ENCODE peak calls at places on chromosomes 4 and X, in four cellular contexts. F, V, G and D are unnamed samples.

GRCh38 chrX:56281789-56282188 is 49.6 kb downstream of the KLF8 start:
- DNase-seq in F (peak; percentile 54), V (peak; percentile 3), G (peak; percentile 15), D (peak; percentile 23)

GRCh38 chr4:180751009-180751408 is 1492.2 kb upstream of the TENM3 start:
- DNase-seq in F (peak; percentile 6), V (no peak), G (peak; percentile 23), D (peak; percentile 0)

GRCh38 chr4:5707366-5708133 is 809 bp downstream of the EVC2 start:
- DNase-seq in F (no peak), V (no peak), G (no peak), D (no peak)

GRCh38 chrX:100928660-100929613 is at the start of gene XKRX:
- DNase-seq in F (peak; percentile 40), V (peak; percentile 53), G (peak; percentile 66), D (peak; percentile 53)

GRCh38 chrX:30653415-30654131 is at the start of gene GK:
- DNase-seq in F (peak; percentile 23), V (peak; percentile 48), G (peak; percentile 25), D (peak; percentile 46)

GRCh38 chr4:7844247-7844991 is 95.2 kb downstream of the AFAP1 start:
- DNase-seq in F (peak; percentile 89), V (peak; percentile 73), G (peak; percentile 77), D (peak; percentile 91)

GRCh38 chr4:2871911-2872310 is 28.3 kb downstream of the ADD1 start:
- DNase-seq in F (peak; percentile 7), V (no peak), G (no peak), D (no peak)

GRCh38 chr4:47662975-47663374 is 174.9 kb downstream of the CORIN start:
- DNase-seq in F (peak; percentile 20), V (no peak), G (no peak), D (peak; percentile 42)

GRCh38 chr4:10160280-10160856 is 43.8 kb upstream of the WDR1 start:
- DNase-seq in F (peak; percentile 5), V (no peak), G (peak; percentile 42), D (peak; percentile 41)

GRCh38 chr4:105637409-105638258 is 70.9 kb downstream of the INTS12 start:
- DNase-seq in F (no peak), V (peak; percentile 4), G (peak; percentile 58), D (peak; percentile 10)
- TF ChIP-seq EZH2phosphoT487 in F (no peak), V (no peak), G (no peak), D (no peak)

DNA sequence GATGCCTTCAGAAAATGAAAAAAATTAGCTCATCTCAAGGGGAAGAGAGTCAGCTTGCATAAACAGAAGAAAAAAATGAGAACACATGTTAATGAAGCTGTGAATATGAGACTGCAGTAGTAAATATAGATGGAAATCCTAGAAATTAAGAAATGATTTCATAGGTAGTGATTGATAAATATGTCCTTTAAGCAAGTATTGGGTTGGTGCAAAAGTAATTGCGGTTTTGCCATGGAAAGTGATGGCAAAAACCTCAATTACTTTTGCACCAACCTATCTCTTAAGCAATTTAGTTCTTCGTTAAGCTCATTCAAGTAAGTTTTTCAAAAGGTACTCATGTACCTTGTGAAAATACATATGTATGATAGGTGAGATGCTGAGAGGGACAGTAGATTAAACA is 400.9 kb downstream of the SH2D1A start:
- DNase-seq in F (no peak), V (no peak), G (no peak), D (no peak)
- H3K36me3 ChIP-seq in F (no peaks in the 10 kb centered on the region), V (no peaks in the 10 kb centered on the region), G (no peaks in the 10 kb centered on the region), D (no peaks in the 10 kb centered on the region)

DNA sequence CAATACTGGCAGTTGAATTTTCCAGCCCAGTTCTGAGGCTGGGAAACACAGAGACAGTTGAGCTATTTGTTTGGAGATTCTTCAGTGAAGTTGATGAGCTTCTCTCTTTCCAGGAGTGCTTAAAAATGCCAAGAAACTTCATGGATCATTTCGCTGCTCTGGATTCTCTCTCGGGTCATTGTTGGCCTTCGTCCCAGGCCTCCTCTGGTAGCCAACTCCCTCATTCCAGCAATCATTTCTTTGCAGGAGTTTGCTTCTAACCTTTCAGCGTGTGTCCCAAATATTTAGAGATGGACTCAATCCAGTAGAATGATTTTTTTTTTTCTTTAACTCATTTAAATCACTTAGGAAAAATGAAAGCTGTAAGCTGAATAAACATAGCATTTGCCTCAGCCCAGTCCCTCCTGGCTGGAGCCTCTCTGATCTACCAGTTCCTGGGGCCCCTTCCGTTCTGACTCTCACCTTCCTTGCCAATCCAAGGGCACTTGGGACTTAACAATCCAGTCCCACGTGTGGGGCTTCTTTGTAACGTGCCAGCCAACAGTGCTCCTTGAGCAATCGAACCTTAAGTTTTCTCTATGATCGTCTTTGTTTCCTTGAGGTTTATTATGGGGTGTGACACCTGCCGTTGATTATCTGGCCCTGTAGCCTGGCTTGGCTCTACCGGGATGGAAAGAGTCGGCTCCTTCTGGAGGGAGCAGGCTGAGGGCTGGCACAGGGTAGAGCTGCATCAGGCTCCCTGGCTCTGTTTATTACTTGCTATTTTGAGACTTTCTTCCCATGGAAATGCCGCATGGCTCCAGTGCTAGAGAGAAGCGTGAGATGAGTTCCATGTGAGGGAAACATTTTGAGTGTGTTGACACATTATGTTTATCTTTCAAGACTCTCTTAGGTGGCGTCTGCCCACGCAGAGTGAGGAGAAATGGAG is 80.4 kb upstream of the GPC4 start:
- DNase-seq in F (no peak), V (no peak), G (peak; percentile 31), D (peak; percentile 63)
- H3K27ac ChIP-seq in F (no peak overlapping the region), V (no peak overlapping the region), G (peak overlapping the region; percentile 56), D (peak overlapping the region; percentile 59)

GRCh38 chr4:120517966-120518365 is 404.6 kb downstream of the PRDM5 start:
- DNase-seq in F (peak; percentile 85), V (peak; percentile 9), G (peak; percentile 37), D (peak; percentile 87)
- TF ChIP-seq EZH2phosphoT487 in F (no peak), V (no peak), G (no peak), D (no peak)

DNA sequence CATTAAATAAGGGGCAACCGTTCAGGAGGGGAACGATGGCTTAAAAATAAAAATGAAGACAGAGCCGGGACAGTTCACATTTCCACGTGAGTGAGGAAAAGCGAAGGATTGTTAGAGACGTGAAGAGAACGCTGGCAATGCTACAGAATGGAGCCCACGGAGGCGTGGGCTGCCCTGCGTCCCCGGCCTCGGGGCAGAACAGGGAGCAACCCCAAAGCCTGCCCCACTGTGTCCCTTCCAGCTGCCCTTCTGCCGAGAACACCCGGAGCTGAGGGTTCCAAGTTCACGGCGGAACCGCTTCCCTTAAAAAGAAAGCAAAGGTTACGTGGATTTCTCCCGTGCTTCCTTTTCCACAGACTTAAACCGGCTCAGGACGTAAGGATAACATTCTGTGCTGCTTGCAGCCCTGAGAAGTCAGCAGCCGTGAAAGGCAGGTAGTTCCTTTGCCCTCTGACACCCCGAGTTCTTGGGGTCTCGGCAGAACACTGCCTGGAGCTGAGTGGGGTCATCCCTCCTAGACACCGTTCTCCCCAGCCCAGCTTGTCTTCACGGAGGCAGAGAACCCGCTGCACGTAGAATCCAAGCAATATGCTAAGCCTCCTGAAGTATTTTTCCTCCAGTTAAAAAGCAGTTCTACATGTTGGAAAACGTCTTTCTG is 14.2 kb downstream of the DHRSX start:
- DNase-seq in F (no peak), V (no peak), G (no peak), D (no peak)
- H3K36me3 ChIP-seq in F (no peaks in the 10 kb centered on the region), V (peaks cover 13% of the 10 kb centered on the region), G (no peaks in the 10 kb centered on the region), D (no peaks in the 10 kb centered on the region)

GRCh38 chr4:166902941-166903340 is 331.4 kb downstream of the SPOCK3 start:
- DNase-seq in F (no peak), V (no peak), G (no peak), D (no peak)

GRCh38 chr4:166903408-166903807 is 330.9 kb downstream of the SPOCK3 start:
- DNase-seq in F (no peak), V (no peak), G (no peak), D (no peak)
- H3K27ac ChIP-seq in F (no peak overlapping the region), V (no peak overlapping the region), G (no peak overlapping the region), D (no peak overlapping the region)